ENCODE peak calls at places on chromosomes 2 and 18, in five cellular contexts. One of them, this sample, is unnamed.

GRCh38 chr2:179579744-179580143 is 281.7 kb downstream of the ZNF385B start:
- DNase-seq in ovary: no peak
- DNase-seq in uterus: no peak
- DNase-seq in astrocyte of the spinal cord: no peak
- DNase-seq in MM.1S: no peak
- DNase-seq in this sample: no peak

GRCh38 chr18:54671291-54671881 is 80.3 kb downstream of the DYNAP start:
- DNase-seq in ovary: no peak
- DNase-seq in uterus: no peak
- DNase-seq in astrocyte of the spinal cord: peak; percentile 56
- DNase-seq in MM.1S: peak; percentile 35
- DNase-seq in this sample: peak; percentile 17

GRCh38 chr18:24964213-24964612 is 387.8 kb downstream of the ZNF521 start:
- DNase-seq in ovary: no peak
- DNase-seq in uterus: no peak
- DNase-seq in astrocyte of the spinal cord: no peak
- DNase-seq in MM.1S: peak; percentile 66
- DNase-seq in this sample: peak; percentile 50

GRCh38 chr18:67417864-67418523 is 98.5 kb downstream of the DSEL start:
- DNase-seq in ovary: peak; percentile 16
- DNase-seq in uterus: no peak
- DNase-seq in astrocyte of the spinal cord: peak; percentile 54
- DNase-seq in MM.1S: peak; percentile 81
- DNase-seq in this sample: peak; percentile 30

GRCh38 chr18:50297621-50298442 is 10.3 kb upstream of the CXXC1 start:
- DNase-seq in ovary: peak; percentile 76
- DNase-seq in uterus: peak; percentile 56
- DNase-seq in astrocyte of the spinal cord: peak; percentile 73
- DNase-seq in MM.1S: peak; percentile 89
- DNase-seq in this sample: peak; percentile 91

GRCh38 chr2:46091961-46092667 is 205.1 kb upstream of the EPAS1 start:
- DNase-seq in ovary: no peak
- DNase-seq in uterus: no peak
- DNase-seq in astrocyte of the spinal cord: no peak
- DNase-seq in MM.1S: no peak
- DNase-seq in this sample: no peak

GRCh38 chr2:67726416-67726815 is 329.3 kb downstream of the ETAA1 start:
- DNase-seq in ovary: no peak
- DNase-seq in uterus: no peak
- DNase-seq in astrocyte of the spinal cord: no peak
- DNase-seq in MM.1S: no peak
- DNase-seq in this sample: no peak

GRCh38 chr2:223051580-223052375 is at the start of gene KCNE4:
- DNase-seq in ovary: peak; percentile 68
- DNase-seq in uterus: peak; percentile 47
- DNase-seq in astrocyte of the spinal cord: peak; percentile 73
- DNase-seq in MM.1S: no peak
- DNase-seq in this sample: no peak

GRCh38 chr18:55501594-55502345 is 86.2 kb downstream of the TCF4 start:
- DNase-seq in ovary: no peak
- DNase-seq in uterus: no peak
- DNase-seq in astrocyte of the spinal cord: peak; percentile 50
- DNase-seq in MM.1S: no peak
- DNase-seq in this sample: no peak

GRCh38 chr2:28250006-28250405 is 142.7 kb upstream of the FOSL2 start:
- DNase-seq in ovary: no peak
- DNase-seq in uterus: no peak
- DNase-seq in astrocyte of the spinal cord: peak; percentile 86
- DNase-seq in MM.1S: no peak
- DNase-seq in this sample: no peak

GRCh38 chr2:171316755-171317337 is 116.9 kb downstream of the METTL8 start:
- DNase-seq in ovary: no peak
- DNase-seq in uterus: no peak
- DNase-seq in astrocyte of the spinal cord: no peak
- DNase-seq in MM.1S: no peak
- DNase-seq in this sample: no peak

GRCh38 chr2:100857915-100858314 is 38.0 kb downstream of the NPAS2 start:
- DNase-seq in ovary: no peak
- DNase-seq in uterus: no peak
- DNase-seq in astrocyte of the spinal cord: peak; percentile 72
- DNase-seq in MM.1S: no peak
- DNase-seq in this sample: no peak

GRCh38 chr18:13264986-13265900 is 46.7 kb downstream of the LDLRAD4 start:
- DNase-seq in ovary: no peak
- DNase-seq in uterus: no peak
- DNase-seq in astrocyte of the spinal cord: no peak
- DNase-seq in MM.1S: no peak
- DNase-seq in this sample: no peak

GRCh38 chr2:127877626-127878025 is 8.1 kb downstream of the AMMECR1L start:
- DNase-seq in ovary: no peak
- DNase-seq in uterus: no peak
- DNase-seq in astrocyte of the spinal cord: no peak
- DNase-seq in MM.1S: no peak
- DNase-seq in this sample: no peak

GRCh38 chr2:109526442-109526970 is 87.3 kb downstream of the SEPTIN10 start:
- DNase-seq in ovary: peak; percentile 4
- DNase-seq in uterus: no peak
- DNase-seq in astrocyte of the spinal cord: no peak
- DNase-seq in MM.1S: no peak
- DNase-seq in this sample: no peak

GRCh38 chr18:47263197-47263827 is 11.9 kb upstream of the SKOR2 start:
- DNase-seq in ovary: no peak
- DNase-seq in uterus: no peak
- DNase-seq in astrocyte of the spinal cord: no peak
- DNase-seq in MM.1S: no peak
- DNase-seq in this sample: no peak

GRCh38 chr2:117885308-117885707 is 70.8 kb downstream of the DDX18 start:
- DNase-seq in ovary: no peak
- DNase-seq in uterus: no peak
- DNase-seq in astrocyte of the spinal cord: no peak
- DNase-seq in MM.1S: no peak
- DNase-seq in this sample: no peak

GRCh38 chr2:195575879-195576391 is 81.1 kb upstream of the SLC39A10 start:
- DNase-seq in ovary: no peak
- DNase-seq in uterus: no peak
- DNase-seq in astrocyte of the spinal cord: peak; percentile 69
- DNase-seq in MM.1S: peak; percentile 27
- DNase-seq in this sample: peak; percentile 35

GRCh38 chr18:79797518-79798345 is at the start of gene KCNG2:
- DNase-seq in ovary: no peak
- DNase-seq in uterus: no peak
- DNase-seq in astrocyte of the spinal cord: no peak
- DNase-seq in MM.1S: no peak
- DNase-seq in this sample: peak; percentile 5

GRCh38 chr2:16632615-16633014 is 33.0 kb downstream of the CYRIA start:
- DNase-seq in ovary: no peak
- DNase-seq in uterus: no peak
- DNase-seq in astrocyte of the spinal cord: no peak
- DNase-seq in MM.1S: no peak
- DNase-seq in this sample: no peak

GRCh38 chr2:16629044-16629443 is 36.6 kb downstream of the CYRIA start:
- DNase-seq in ovary: no peak
- DNase-seq in uterus: no peak
- DNase-seq in astrocyte of the spinal cord: no peak
- DNase-seq in MM.1S: no peak
- DNase-seq in this sample: no peak

GRCh38 chr2:16629770-16630169 is 35.9 kb downstream of the CYRIA start:
- DNase-seq in ovary: no peak
- DNase-seq in uterus: no peak
- DNase-seq in astrocyte of the spinal cord: no peak
- DNase-seq in MM.1S: no peak
- DNase-seq in this sample: no peak

GRCh38 chr2:16628316-16628715 is 37.3 kb downstream of the CYRIA start:
- DNase-seq in ovary: no peak
- DNase-seq in uterus: no peak
- DNase-seq in astrocyte of the spinal cord: no peak
- DNase-seq in MM.1S: no peak
- DNase-seq in this sample: no peak

DNA sequence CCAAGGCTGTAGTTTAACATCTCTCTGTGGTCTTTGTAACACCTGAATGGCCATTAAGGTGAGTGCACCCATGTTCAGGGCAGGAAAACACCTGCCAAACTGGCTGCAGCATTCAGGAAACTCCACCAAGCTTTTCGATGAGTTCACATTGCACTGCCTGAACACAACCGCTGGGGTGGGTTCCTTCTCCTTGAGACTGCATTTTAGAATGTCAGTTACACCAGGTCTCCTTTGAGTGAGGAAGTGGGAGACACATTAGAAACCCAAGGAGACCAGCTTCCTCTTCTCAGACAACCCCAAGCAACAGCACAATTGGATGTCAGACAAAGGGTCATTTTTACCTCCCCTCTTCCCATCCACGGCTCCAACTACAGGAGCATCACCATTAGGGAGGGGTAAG is 35.2 kb downstream of the CYRIA start:
- DNase-seq in ovary: no peak
- DNase-seq in uterus: no peak
- DNase-seq in astrocyte of the spinal cord: no peak
- DNase-seq in MM.1S: no peak
- DNase-seq in this sample: peak; percentile 33
- TF ChIP-seq CTCF in ovary: no peak
- TF ChIP-seq CTCF in uterus: no peak
- TF ChIP-seq CTCF in astrocyte of the spinal cord: no peak
- TF ChIP-seq CTCF in MM.1S: no peak
- TF ChIP-seq CTCF in this sample: peak; percentile 27

GRCh38 chr2:131543385-131543891 is 15.8 kb downstream of the CCDC74A start:
- DNase-seq in ovary: no peak
- DNase-seq in uterus: no peak
- DNase-seq in astrocyte of the spinal cord: no peak
- DNase-seq in MM.1S: no peak
- DNase-seq in this sample: no peak
- H3K4me3 ChIP-seq in ovary: no peak overlapping the region
- H3K4me3 ChIP-seq in uterus: no peak overlapping the region
- H3K4me3 ChIP-seq in astrocyte of the spinal cord: no peak overlapping the region
- H3K4me3 ChIP-seq in MM.1S: no peak overlapping the region
- H3K4me3 ChIP-seq in this sample: no peak overlapping the region

DNA sequence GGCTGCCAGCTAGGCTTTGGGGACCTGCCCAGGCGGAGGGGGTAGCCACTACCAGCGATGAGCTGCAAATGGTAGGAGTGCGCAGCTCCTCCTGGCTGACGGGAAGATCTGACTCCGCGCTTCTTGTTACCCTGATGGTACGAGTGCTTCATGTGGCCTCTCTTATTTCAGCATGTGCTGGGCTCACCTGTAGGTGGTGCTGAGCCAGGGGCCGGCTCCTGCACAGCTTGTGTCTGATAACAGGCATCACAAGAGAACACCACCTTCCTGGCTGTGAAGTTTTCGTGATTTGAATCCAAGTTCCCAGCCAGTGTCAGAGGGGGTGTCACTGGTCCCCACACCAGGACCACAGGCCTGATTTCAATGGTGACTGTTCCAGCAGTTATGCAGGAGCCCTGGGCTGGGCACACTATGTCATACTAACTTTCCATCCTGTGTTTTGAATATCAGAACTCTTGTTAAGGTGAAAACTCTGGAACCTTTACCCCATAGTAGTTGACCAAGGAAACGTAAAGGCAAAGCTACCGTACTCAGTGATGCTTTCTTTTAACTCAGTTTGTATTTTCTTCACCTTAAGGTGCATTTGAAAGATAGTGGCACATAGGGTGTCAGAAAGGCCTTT is 28.0 kb downstream of the APCDD1 start:
- DNase-seq in ovary: no peak
- DNase-seq in uterus: no peak
- DNase-seq in astrocyte of the spinal cord: no peak
- DNase-seq in MM.1S: no peak
- DNase-seq in this sample: peak; percentile 8
- TF ChIP-seq CTCF in ovary: no peak
- TF ChIP-seq CTCF in uterus: no peak
- TF ChIP-seq CTCF in astrocyte of the spinal cord: no peak
- TF ChIP-seq CTCF in MM.1S: no peak
- TF ChIP-seq CTCF in this sample: peak; percentile 7

GRCh38 chr2:225117061-225117716 is 74.9 kb upstream of the DOCK10 start:
- DNase-seq in ovary: no peak
- DNase-seq in uterus: no peak
- DNase-seq in astrocyte of the spinal cord: peak; percentile 47
- DNase-seq in MM.1S: peak; percentile 27
- DNase-seq in this sample: no peak

GRCh38 chr2:225120175-225120574 is 77.9 kb upstream of the DOCK10 start:
- DNase-seq in ovary: no peak
- DNase-seq in uterus: no peak
- DNase-seq in astrocyte of the spinal cord: peak; percentile 75
- DNase-seq in MM.1S: no peak
- DNase-seq in this sample: no peak

GRCh38 chr2:225122007-225122406 is 79.7 kb upstream of the DOCK10 start:
- DNase-seq in ovary: no peak
- DNase-seq in uterus: no peak
- DNase-seq in astrocyte of the spinal cord: no peak
- DNase-seq in MM.1S: no peak
- DNase-seq in this sample: peak; percentile 28

GRCh38 chr2:225124311-225124832 is 82.1 kb upstream of the DOCK10 start:
- DNase-seq in ovary: no peak
- DNase-seq in uterus: no peak
- DNase-seq in astrocyte of the spinal cord: no peak
- DNase-seq in MM.1S: no peak
- DNase-seq in this sample: no peak

DNA sequence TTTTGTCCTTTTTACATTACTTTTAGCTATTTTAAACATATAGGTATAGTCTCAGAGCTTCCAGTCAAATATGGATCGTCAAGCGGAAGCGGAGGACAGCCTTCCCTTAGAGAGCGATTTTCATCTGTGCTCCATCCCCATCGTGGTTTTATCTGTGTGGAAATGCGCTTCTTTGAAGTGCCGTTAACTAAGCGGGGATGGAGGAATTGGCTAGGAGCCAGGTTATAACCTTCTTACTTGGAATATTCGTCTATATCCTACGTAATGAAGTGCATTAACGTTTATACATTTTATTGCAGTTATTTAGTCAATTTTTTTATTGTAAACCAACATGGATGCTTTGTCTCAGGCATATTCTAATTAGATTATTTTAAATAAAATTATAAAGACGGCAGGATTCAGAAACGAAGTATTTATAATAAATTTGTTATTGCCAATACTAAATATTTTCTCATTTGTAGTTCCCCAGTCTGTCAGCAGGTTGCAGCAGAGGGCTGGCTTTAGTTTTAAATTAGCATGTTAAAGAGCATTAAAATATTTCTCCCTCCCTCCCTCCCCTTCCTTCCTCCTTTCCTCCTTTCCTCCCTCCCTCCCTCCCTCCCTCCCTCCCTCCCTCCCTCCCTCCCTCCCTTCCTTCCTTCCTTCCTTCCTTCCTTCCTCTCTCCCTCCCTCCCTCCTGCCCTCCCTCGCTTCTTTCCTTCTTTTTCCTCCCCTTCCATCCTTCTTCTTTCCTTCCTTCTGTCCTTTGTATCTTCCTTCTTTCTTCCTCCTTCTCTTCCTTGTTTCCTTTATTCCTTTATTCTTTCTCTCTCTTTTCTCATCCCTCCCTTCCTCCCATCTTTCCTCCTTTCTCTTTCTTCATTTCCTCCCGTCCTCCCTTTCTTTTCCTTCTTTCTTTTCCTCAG is 80.6 kb upstream of the DOCK10 start:
- DNase-seq in ovary: no peak
- DNase-seq in uterus: no peak
- DNase-seq in astrocyte of the spinal cord: peak; percentile 43
- DNase-seq in MM.1S: peak; percentile 15
- DNase-seq in this sample: peak; percentile 30
- H3K4me3 ChIP-seq in ovary: no peak overlapping the region
- H3K4me3 ChIP-seq in uterus: no peak overlapping the region
- H3K4me3 ChIP-seq in astrocyte of the spinal cord: no peak overlapping the region
- H3K4me3 ChIP-seq in MM.1S: no peak overlapping the region
- H3K4me3 ChIP-seq in this sample: no peak overlapping the region